ENCODE peak calls at places on chromosomes 16 and 17, in seven cellular contexts. S is neural crest cell; U is RWPE1; Z is CD8-positive, alpha-beta T cell; G is stimulated activated CD8-positive, alpha-beta memory T cell treated with anti-CD3 and anti-CD28 coated beads, Interleukin-7, amount 100 ng/mL, for 1 hour; B is amniotic stem cell; J is A549. I is an unnamed sample.
A peak's percentile ranks its signal among the peaks of the same experiment; 100 is the strongest.

GRCh38 chr17:75194879-75195278 is 10.6 kb upstream of the NUP85 start:
- DNase-seq in S (no peak), U (no peak), Z (no peak), G (no peak), B (no peak), J (no peak), I (no peak)

GRCh38 chr17:77884019-77884418 is 74.5 kb upstream of the TNRC6C start:
- DNase-seq in S (peak; percentile 53), U (no peak), Z (peak; percentile 76), G (no peak), B (no peak), J (no peak), I (no peak)

GRCh38 chr16:8080817-8081216 is 509.5 kb downstream of the TMEM114 start:
- DNase-seq in S (no peak), U (no peak), Z (no peak), G (no peak), B (no peak), J (no peak), I (no peak)

GRCh38 chr17:35286120-35286781 is 43.4 kb downstream of the SLFN5 start:
- DNase-seq in S (no peak), U (no peak), Z (peak; percentile 50), G (no peak), B (no peak), J (no peak), I (no peak)

GRCh38 chr17:82463391-82463790 is 4.8 kb downstream of the NARF start:
- DNase-seq in S (no peak), U (no peak), Z (no peak), G (no peak), B (no peak), J (no peak), I (no peak)

GRCh38 chr16:22386976-22387375 is 12.6 kb upstream of the CDR2 start:
- DNase-seq in S (no peak), U (peak; percentile 39), Z (no peak), G (no peak), B (no peak), J (no peak), I (no peak)

GRCh38 chr17:43784068-43784467 is 3.8 kb downstream of the CFAP97D1 start:
- DNase-seq in S (no peak), U (no peak), Z (no peak), G (no peak), B (no peak), J (no peak), I (no peak)

GRCh38 chr16:68421076-68421475 is 27.2 kb downstream of the SMPD3 start:
- DNase-seq in S (no peak), U (no peak), Z (no peak), G (no peak), B (no peak), J (no peak), I (no peak)

GRCh38 chr16:31501226-31501965 is 6.8 kb downstream of the RUSF1 start:
- DNase-seq in S (no peak), U (no peak), Z (no peak), G (no peak), B (no peak), J (no peak), I (no peak)

I was measured in naive B cell.